ENCODE peak calls at places on chromosomes 4 and X, in four cellular contexts. R is SK-N-SH, A is GM23338, J is PC-3. B is an unnamed sample.

GRCh38 chrX:74537011-74537390 is 77.4 kb downstream of the RLIM start:
- DNase-seq in J (no peak), A (peak; percentile 31), R (no peak), B (no peak)

GRCh38 chr4:81883004-81883403 is 411.3 kb upstream of the RASGEF1B start:
- DNase-seq in J (no peak), A (no peak), R (no peak), B (no peak)

GRCh38 chr4:28247805-28248204 is 1387.2 kb downstream of the STIM2 start:
- DNase-seq in A (no peak), J (peak; percentile 39), R (no peak), B (no peak)

GRCh38 chr4:48653217-48654014 is 126.7 kb downstream of the FRYL start:
- DNase-seq in J (no peak), A (peak; percentile 37), R (peak; percentile 30), B (no peak)

GRCh38 chr4:33060873-33061542 is 2340.8 kb downstream of the PCDH7 start:
- DNase-seq in A (peak; percentile 91), J (peak; percentile 69), R (peak; percentile 2), B (peak; percentile 71)

GRCh38 chr4:12928751-12929150 is 555.4 kb downstream of the RAB28 start:
- DNase-seq in R (no peak), A (no peak), J (no peak), B (no peak)

GRCh38 chr4:82691431-82691830 is 107.2 kb downstream of the SCD5 start:
- DNase-seq in J (no peak), R (no peak), A (no peak), B (no peak)

GRCh38 chr4:147287588-147287890 is 193.4 kb upstream of the EDNRA start:
- DNase-seq in J (no peak), A (no peak), R (no peak), B (no peak)

GRCh38 chrX:25014366-25014838 is 1.4 kb downstream of the ARX start:
- DNase-seq in R (no peak), J (no peak), A (no peak), B (no peak)

GRCh38 chr4:53778122-53778521 is 186.8 kb upstream of the LNX1 start:
- DNase-seq in A (no peak), J (no peak), R (no peak), B (no peak)

GRCh38 chr4:95091272-95091671 is 333.5 kb downstream of the BMPR1B start:
- DNase-seq in A (no peak), J (no peak), R (no peak), B (no peak)

GRCh38 chr4:173525118-173526033 is 4.7 kb downstream of the HAND2 start:
- DNase-seq in R (peak; percentile 27), J (no peak), A (peak; percentile 69), B (no peak)

GRCh38 chr4:99945718-99946345 is 586 bp downstream of the DNAJB14 start:
- DNase-seq in J (peak; percentile 15), A (peak; percentile 55), R (peak; percentile 68), B (peak; percentile 75)

GRCh38 chr4:182549386-182549785 is 306.2 kb downstream of the TENM3 start:
- DNase-seq in R (no peak), J (no peak), A (no peak), B (no peak)

GRCh38 chr4:102055805-102056204 is 265.3 kb downstream of the BANK1 start:
- DNase-seq in R (no peak), A (no peak), J (no peak), B (no peak)

GRCh38 chrX:2712428-2712827 is 21.3 kb downstream of the CD99 start:
- DNase-seq in A (no peak), R (no peak), J (no peak), B (no peak)

GRCh38 chrX:2710041-2710471 is 19.0 kb downstream of the CD99 start:
- DNase-seq in A (no peak), R (no peak), J (peak; percentile 76), B (no peak)

GRCh38 chrX:2711441-2711840 is 20.3 kb downstream of the CD99 start:
- DNase-seq in R (no peak), A (no peak), J (no peak), B (no peak)

GRCh38 chrX:2708601-2709200 is 17.6 kb downstream of the CD99 start:
- DNase-seq in A (no peak), R (no peak), J (no peak), B (peak; percentile 56)

DNA sequence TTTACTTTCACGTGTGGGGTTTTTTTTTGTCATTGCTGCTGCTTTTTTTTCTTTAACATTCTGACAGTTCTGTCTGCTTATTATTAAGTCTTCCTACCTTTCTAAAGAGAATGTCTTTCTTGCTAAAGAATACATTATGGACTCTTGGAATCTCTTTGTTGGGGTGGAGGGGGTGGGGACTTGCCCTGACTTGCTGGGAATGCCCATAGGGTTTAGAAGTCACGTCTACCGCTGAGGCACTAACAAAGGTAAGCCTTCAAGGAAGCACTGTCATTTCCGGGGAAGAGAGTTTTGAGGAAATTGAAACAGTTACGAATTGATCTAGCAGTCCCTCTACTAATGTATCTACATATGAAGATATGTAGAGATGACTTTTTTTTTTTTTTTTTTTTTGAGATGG is 19.4 kb downstream of the CD99 start:
- DNase-seq in R (no peak), J (peak; percentile 74), A (peak; percentile 57), B (no peak)
- H3K4me1 ChIP-seq in R (peaks cover 5% of the 10 kb centered on the region), J (peaks cover 44% of the 10 kb centered on the region), A (peaks cover 22% of the 10 kb centered on the region), B (peaks cover 41% of the 10 kb centered on the region)

GRCh38 chr4:98181815-98182214 is 38.5 kb upstream of the STPG2 start:
- DNase-seq in R (no peak), J (no peak), A (peak; percentile 39), B (no peak)
- H3K9me2 ChIP-seq in R (no peaks in the 10 kb centered on the region), J (no peaks in the 10 kb centered on the region), A (peaks cover 5% of the 10 kb centered on the region), B (no peaks in the 10 kb centered on the region)

GRCh38 chr4:185589067-185589844 is 53.9 kb upstream of the PDLIM3 start:
- DNase-seq in R (no peak), A (no peak), J (no peak), B (no peak)

GRCh38 chr4:185587065-185587443 is 51.7 kb upstream of the PDLIM3 start:
- DNase-seq in R (no peak), A (no peak), J (no peak), B (no peak)

GRCh38 chr4:185590982-185591381 is 55.7 kb upstream of the PDLIM3 start:
- DNase-seq in J (no peak), R (no peak), A (no peak), B (no peak)

GRCh38 chr4:185585211-185585610 is 49.9 kb upstream of the PDLIM3 start:
- DNase-seq in J (no peak), A (no peak), R (no peak), B (no peak)

GRCh38 chr4:185587444-185588161 is 52.3 kb upstream of the PDLIM3 start:
- DNase-seq in R (no peak), A (peak; percentile 95), J (no peak), B (no peak)
- H2AFZ ChIP-seq in R (no peak overlapping the region), A (peak overlapping the region; percentile 74), J (no peak overlapping the region), B (no peak overlapping the region)

GRCh38 chrX:132031867-132032266 is 8.8 kb downstream of the STK26 start:
- DNase-seq in J (no peak), R (peak; percentile 14), A (no peak), B (no peak)
- H3K4me1 ChIP-seq in J (peaks cover 5% of the 10 kb centered on the region), R (peaks cover 2% of the 10 kb centered on the region), A (peaks cover 40% of the 10 kb centered on the region), B (peaks cover 24% of the 10 kb centered on the region)

DNA sequence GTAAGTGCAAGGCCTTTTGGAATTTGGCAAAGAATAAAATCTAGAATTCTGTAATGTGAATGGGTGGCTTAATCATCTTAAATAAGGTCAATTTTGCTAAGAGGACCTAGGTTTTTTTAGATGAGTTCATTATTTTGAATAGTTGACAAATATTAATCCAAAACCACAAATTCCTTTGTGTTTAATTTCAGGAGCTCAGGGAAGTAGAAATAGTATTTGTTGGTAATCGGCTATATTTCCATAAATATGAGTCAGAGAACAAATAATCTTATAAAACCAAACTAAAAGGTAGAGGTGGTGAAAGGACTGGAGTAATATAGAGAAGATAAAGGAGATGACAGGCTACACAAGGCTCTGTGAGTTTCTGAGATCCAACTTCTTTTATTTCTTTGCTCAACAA is 190.4 kb upstream of the TLL1 start:
- DNase-seq in A (no peak), J (peak; percentile 79), R (no peak), B (no peak)
- H3K9me2 ChIP-seq in A (no peaks in the 10 kb centered on the region), J (no peaks in the 10 kb centered on the region), R (no peaks in the 10 kb centered on the region), B (no peaks in the 10 kb centered on the region)

GRCh38 chrX:40433160-40433559 is 147.6 kb upstream of the ATP6AP2 start:
- DNase-seq in R (no peak), A (no peak), J (no peak), B (no peak)

GRCh38 chrX:40439625-40440532 is 140.9 kb upstream of the ATP6AP2 start:
- DNase-seq in R (no peak), J (no peak), A (no peak), B (no peak)

GRCh38 chrX:40437348-40437747 is 143.4 kb upstream of the ATP6AP2 start:
- DNase-seq in R (no peak), J (no peak), A (no peak), B (no peak)

GRCh38 chrX:40434947-40435346 is 145.8 kb upstream of the ATP6AP2 start:
- DNase-seq in J (no peak), R (peak; percentile 51), A (peak; percentile 58), B (no peak)

DNA sequence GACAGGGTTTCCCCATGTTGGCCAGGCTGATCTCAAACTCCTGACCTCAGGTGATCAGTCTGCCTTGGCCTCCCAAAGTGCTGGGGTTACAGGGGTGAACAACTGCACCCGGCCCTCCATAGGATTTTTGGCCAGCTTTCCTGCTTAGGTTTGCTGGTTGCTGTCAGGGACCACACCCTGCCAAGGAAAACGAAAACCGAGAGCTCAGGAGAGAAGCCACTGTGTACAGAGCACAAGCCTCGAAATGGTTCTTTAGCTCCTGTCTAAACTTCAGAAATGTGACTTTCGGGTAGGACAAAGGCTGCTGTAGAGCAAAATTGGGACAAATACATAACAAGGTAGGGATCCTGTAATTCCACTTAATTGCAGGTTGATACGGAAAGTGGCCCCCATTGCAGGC is 146.3 kb upstream of the ATP6AP2 start:
- DNase-seq in J (no peak), A (no peak), R (no peak), B (no peak)
- H2AFZ ChIP-seq in J (no peak overlapping the region), A (peak overlapping the region; percentile 81), R (no peak overlapping the region), B (no peak overlapping the region)

GRCh38 chrX:41600266-41600665 is 88.5 kb upstream of the GPR34 start:
- DNase-seq in J (no peak), A (peak; percentile 28), R (no peak), B (no peak)
- H3K4me1 ChIP-seq in J (no peaks in the 10 kb centered on the region), A (peaks cover 22% of the 10 kb centered on the region), R (no peaks in the 10 kb centered on the region), B (no peaks in the 10 kb centered on the region)